ENCODE peak calls at places on chromosome 3, in ten cellular contexts. W is MV-4-11; R is Karpas-422; Z is SK-MEL-5; M is cardiac septum; P is breast epithelium; Q is glutamatergic neuron; F is activated CD8-positive, alpha-beta memory T cell treated with anti-CD3 and anti-CD28 coated beads for 48 hours; N is brain microvascular endothelial cell; O is RPMI8226. L is an unnamed sample.

GRCh38 chr3:150636258-150636657 is 33.1 kb downstream of the SELENOT start:
- DNase-seq in W (no peak), R (no peak), Z (no peak), M (no peak), P (no peak), Q (no peak), F (no peak), N (no peak), O (no peak), L (no peak)

GRCh38 chr3:88005066-88005465 is 53.7 kb downstream of the CGGBP1 start:
- DNase-seq in W (peak), R (peak), Z (peak), M (no peak), P (no peak), Q (no peak), F (no peak), N (no peak), O (peak), L (peak)

GRCh38 chr3:72591522-72592421 is 256.5 kb downstream of the SHQ1 start:
- DNase-seq in W (no peak), R (no peak), Z (peak), M (no peak), P (peak), Q (no peak), F (no peak), N (peak), O (no peak), L (peak)

GRCh38 chr3:195114786-195115597 is 156.0 kb downstream of the XXYLT1 start:
- DNase-seq in W (no peak), R (no peak), Z (no peak), M (peak), P (no peak), Q (no peak), F (no peak), N (no peak), O (no peak), L (no peak)

GRCh38 chr3:135366816-135367215 is 571.8 kb downstream of the EPHB1 start:
- DNase-seq in W (no peak), R (no peak), Z (no peak), M (no peak), P (no peak), Q (no peak), F (no peak), N (no peak), O (no peak), L (no peak)

GRCh38 chr3:132378846-132379245 is 38.5 kb upstream of the DNAJC13 start:
- DNase-seq in W (no peak), R (no peak), Z (no peak), M (no peak), P (no peak), Q (no peak), F (no peak), N (no peak), O (no peak), L (no peak)

GRCh38 chr3:20857636-20858035 is 671.6 kb upstream of the SGO1 start:
- DNase-seq in W (no peak), R (no peak), Z (no peak), M (no peak), P (no peak), Q (no peak), F (no peak), N (peak), O (no peak), L (no peak)

GRCh38 chr3:16668776-16669545 is 63.7 kb upstream of the DAZL start:
- DNase-seq in W (peak), R (no peak), Z (no peak), M (no peak), P (no peak), Q (no peak), F (no peak), N (no peak), O (no peak), L (no peak)

GRCh38 chr3:141656771-141657170 is 81.3 kb upstream of the RNF7 start:
- DNase-seq in W (peak), R (no peak), Z (no peak), M (no peak), P (no peak), Q (no peak), F (no peak), N (peak), O (no peak), L (peak)

GRCh38 chr3:127677541-127678314 is 5.0 kb downstream of the ABTB1 start:
- DNase-seq in W (peak), R (no peak), Z (no peak), M (peak), P (no peak), Q (no peak), F (no peak), N (no peak), O (no peak), L (no peak)